ENCODE peak calls at places on chromosome 2, in eight cellular contexts. One of them, this sample, is unnamed.

GRCh38 chr2:65952966-65953365 is 482.0 kb upstream of the MEIS1 start:
- DNase-seq in endodermal cell: no peak
- DNase-seq in glutamatergic neuron: no peak
- DNase-seq in mammary epithelial cell: no peak
- DNase-seq in body of pancreas: no peak
- DNase-seq in WTC11: no peak
- DNase-seq in lower leg skin: no peak
- DNase-seq in sigmoid colon: no peak
- DNase-seq in this sample: no peak

GRCh38 chr2:192267484-192267883 is 72.8 kb upstream of the TMEFF2 start:
- DNase-seq in endodermal cell: no peak
- DNase-seq in glutamatergic neuron: no peak
- DNase-seq in mammary epithelial cell: peak; percentile 68
- DNase-seq in body of pancreas: no peak
- DNase-seq in WTC11: no peak
- DNase-seq in lower leg skin: no peak
- DNase-seq in sigmoid colon: no peak
- DNase-seq in this sample: no peak

GRCh38 chr2:120453635-120453998 is 107.7 kb downstream of the INHBB start:
- DNase-seq in endodermal cell: no peak
- DNase-seq in glutamatergic neuron: no peak
- DNase-seq in mammary epithelial cell: no peak
- DNase-seq in body of pancreas: no peak
- DNase-seq in WTC11: no peak
- DNase-seq in lower leg skin: no peak
- DNase-seq in sigmoid colon: no peak
- DNase-seq in this sample: no peak

GRCh38 chr2:226934546-226935243 is 98.8 kb downstream of the RHBDD1 start:
- DNase-seq in endodermal cell: no peak
- DNase-seq in glutamatergic neuron: no peak
- DNase-seq in mammary epithelial cell: no peak
- DNase-seq in body of pancreas: no peak
- DNase-seq in WTC11: no peak
- DNase-seq in lower leg skin: no peak
- DNase-seq in sigmoid colon: no peak
- DNase-seq in this sample: no peak

GRCh38 chr2:15561574-15562344 is 625 bp upstream of the NBAS start:
- DNase-seq in endodermal cell: no peak
- DNase-seq in glutamatergic neuron: no peak
- DNase-seq in mammary epithelial cell: peak; percentile 46
- DNase-seq in body of pancreas: peak; percentile 5
- DNase-seq in WTC11: no peak
- DNase-seq in lower leg skin: no peak
- DNase-seq in sigmoid colon: no peak
- DNase-seq in this sample: no peak

GRCh38 chr2:235053649-235054048 is 101.8 kb downstream of the SH3BP4 start:
- DNase-seq in endodermal cell: peak; percentile 32
- DNase-seq in glutamatergic neuron: no peak
- DNase-seq in mammary epithelial cell: no peak
- DNase-seq in body of pancreas: no peak
- DNase-seq in WTC11: no peak
- DNase-seq in lower leg skin: peak; percentile 82
- DNase-seq in sigmoid colon: no peak
- DNase-seq in this sample: no peak

GRCh38 chr2:61575447-61575859 is 37.3 kb upstream of the XPO1 start:
- DNase-seq in endodermal cell: no peak
- DNase-seq in glutamatergic neuron: no peak
- DNase-seq in mammary epithelial cell: no peak
- DNase-seq in body of pancreas: no peak
- DNase-seq in WTC11: no peak
- DNase-seq in lower leg skin: no peak
- DNase-seq in sigmoid colon: no peak
- DNase-seq in this sample: no peak

GRCh38 chr2:42238644-42239288 is 69.6 kb downstream of the EML4 start:
- DNase-seq in endodermal cell: peak; percentile 87
- DNase-seq in glutamatergic neuron: peak; percentile 31
- DNase-seq in mammary epithelial cell: peak; percentile 23
- DNase-seq in body of pancreas: peak; percentile 65
- DNase-seq in WTC11: peak; percentile 47
- DNase-seq in lower leg skin: no peak
- DNase-seq in sigmoid colon: no peak
- DNase-seq in this sample: no peak

GRCh38 chr2:96832751-96833507 is 10.9 kb downstream of the ANKRD23 start:
- DNase-seq in endodermal cell: peak; percentile 93
- DNase-seq in glutamatergic neuron: peak; percentile 74
- DNase-seq in mammary epithelial cell: no peak
- DNase-seq in body of pancreas: peak; percentile 98
- DNase-seq in WTC11: peak; percentile 77
- DNase-seq in lower leg skin: no peak
- DNase-seq in sigmoid colon: peak; percentile 81
- DNase-seq in this sample: no peak

GRCh38 chr2:196220671-196221070 is 49.3 kb upstream of the STK17B start:
- DNase-seq in endodermal cell: no peak
- DNase-seq in glutamatergic neuron: no peak
- DNase-seq in mammary epithelial cell: no peak
- DNase-seq in body of pancreas: no peak
- DNase-seq in WTC11: no peak
- DNase-seq in lower leg skin: no peak
- DNase-seq in sigmoid colon: no peak
- DNase-seq in this sample: no peak
- TF ChIP-seq CTCF in endodermal cell: no peak
- TF ChIP-seq CTCF in glutamatergic neuron: no peak
- TF ChIP-seq CTCF in mammary epithelial cell: no peak
- TF ChIP-seq CTCF in body of pancreas: no peak
- TF ChIP-seq CTCF in WTC11: no peak
- TF ChIP-seq CTCF in lower leg skin: no peak
- TF ChIP-seq CTCF in sigmoid colon: no peak
- TF ChIP-seq CTCF in this sample: no peak

DNA sequence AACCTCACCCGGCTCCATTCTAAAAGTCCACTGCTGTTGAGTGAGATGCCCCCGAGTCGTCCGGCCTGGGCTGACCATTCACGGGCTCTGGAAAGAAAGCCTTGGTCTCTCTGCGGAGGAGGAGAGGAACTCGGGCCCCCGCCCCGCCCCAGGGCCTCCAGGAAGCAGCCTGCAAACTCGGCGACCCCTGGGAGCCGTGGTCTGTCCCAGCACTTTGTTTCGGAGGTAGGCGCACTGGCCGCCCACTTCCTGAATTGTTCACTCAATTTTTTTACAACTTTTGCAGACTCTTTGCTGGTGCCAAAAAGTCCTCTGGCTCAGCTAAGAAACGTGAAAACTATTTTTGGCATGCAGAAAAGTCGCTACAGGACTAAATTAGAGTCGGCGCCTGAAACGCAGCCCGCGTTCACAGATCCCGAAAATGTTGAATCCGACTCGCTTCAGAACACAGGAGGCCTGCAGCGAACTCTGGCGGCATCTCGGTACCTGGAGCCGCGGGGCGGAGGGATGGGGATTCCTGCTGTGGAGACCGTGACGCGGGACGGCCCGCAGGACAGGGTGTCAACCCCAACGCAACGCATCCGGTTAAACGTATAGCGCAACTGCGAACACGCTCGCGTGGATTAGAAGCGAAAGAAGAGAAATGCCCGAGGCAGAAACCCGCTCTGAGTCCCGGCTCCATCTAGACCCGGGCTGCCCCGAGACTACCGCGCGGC is 1.5 kb downstream of the PXDN start:
- DNase-seq in endodermal cell: peak; percentile 90
- DNase-seq in glutamatergic neuron: peak; percentile 74
- DNase-seq in mammary epithelial cell: peak; percentile 90
- DNase-seq in body of pancreas: peak; percentile 57
- DNase-seq in WTC11: peak; percentile 74
- DNase-seq in lower leg skin: peak; percentile 96
- DNase-seq in sigmoid colon: peak; percentile 96
- DNase-seq in this sample: no peak
- TF ChIP-seq CTCF in endodermal cell: peak; percentile 72
- TF ChIP-seq CTCF in glutamatergic neuron: no peak
- TF ChIP-seq CTCF in mammary epithelial cell: peak; percentile 75
- TF ChIP-seq CTCF in body of pancreas: peak; percentile 27
- TF ChIP-seq CTCF in WTC11: no peak
- TF ChIP-seq CTCF in lower leg skin: no peak
- TF ChIP-seq CTCF in sigmoid colon: peak; percentile 48
- TF ChIP-seq CTCF in this sample: no peak

GRCh38 chr2:29186812-29187211 is 71.6 kb downstream of the CLIP4 start:
- DNase-seq in endodermal cell: no peak
- DNase-seq in glutamatergic neuron: no peak
- DNase-seq in mammary epithelial cell: no peak
- DNase-seq in body of pancreas: no peak
- DNase-seq in WTC11: no peak
- DNase-seq in lower leg skin: no peak
- DNase-seq in sigmoid colon: no peak
- DNase-seq in this sample: no peak
- TF ChIP-seq CTCF in endodermal cell: no peak
- TF ChIP-seq CTCF in glutamatergic neuron: no peak
- TF ChIP-seq CTCF in mammary epithelial cell: no peak
- TF ChIP-seq CTCF in body of pancreas: no peak
- TF ChIP-seq CTCF in WTC11: no peak
- TF ChIP-seq CTCF in lower leg skin: no peak
- TF ChIP-seq CTCF in sigmoid colon: no peak
- TF ChIP-seq CTCF in this sample: no peak

GRCh38 chr2:216947055-216947454 is 87.2 kb upstream of the TNP1 start:
- DNase-seq in endodermal cell: no peak
- DNase-seq in glutamatergic neuron: no peak
- DNase-seq in mammary epithelial cell: no peak
- DNase-seq in body of pancreas: no peak
- DNase-seq in WTC11: no peak
- DNase-seq in lower leg skin: no peak
- DNase-seq in sigmoid colon: no peak
- DNase-seq in this sample: no peak
- TF ChIP-seq CTCF in endodermal cell: no peak
- TF ChIP-seq CTCF in glutamatergic neuron: no peak
- TF ChIP-seq CTCF in mammary epithelial cell: no peak
- TF ChIP-seq CTCF in body of pancreas: no peak
- TF ChIP-seq CTCF in WTC11: no peak
- TF ChIP-seq CTCF in lower leg skin: no peak
- TF ChIP-seq CTCF in sigmoid colon: no peak
- TF ChIP-seq CTCF in this sample: no peak

DNA sequence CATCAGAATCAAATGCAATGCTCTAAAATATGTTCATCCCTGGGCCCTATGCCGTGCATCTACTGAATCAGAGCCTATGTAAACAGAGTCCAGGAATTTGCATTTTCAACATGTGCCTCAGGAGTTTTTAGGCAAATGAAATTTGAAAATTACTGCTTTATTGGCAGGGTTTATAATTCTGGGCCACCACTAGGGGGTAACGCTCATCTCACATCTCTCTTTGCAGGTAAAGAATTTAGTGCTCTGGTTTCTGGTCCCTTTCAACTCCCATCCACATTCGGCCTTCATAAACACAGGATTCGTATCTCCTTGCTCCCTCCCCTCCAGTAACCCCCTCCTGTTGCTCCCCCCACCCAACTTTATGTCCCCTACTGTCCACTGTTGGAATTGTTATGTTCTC is 49.3 kb downstream of the LYPD6B start:
- DNase-seq in endodermal cell: no peak
- DNase-seq in glutamatergic neuron: no peak
- DNase-seq in mammary epithelial cell: no peak
- DNase-seq in body of pancreas: no peak
- DNase-seq in WTC11: no peak
- DNase-seq in lower leg skin: no peak
- DNase-seq in sigmoid colon: no peak
- DNase-seq in this sample: no peak
- TF ChIP-seq CTCF in endodermal cell: peak; percentile 85
- TF ChIP-seq CTCF in glutamatergic neuron: peak; percentile 60
- TF ChIP-seq CTCF in mammary epithelial cell: peak; percentile 63
- TF ChIP-seq CTCF in body of pancreas: peak; percentile 35
- TF ChIP-seq CTCF in WTC11: peak; percentile 49
- TF ChIP-seq CTCF in lower leg skin: no peak
- TF ChIP-seq CTCF in sigmoid colon: no peak
- TF ChIP-seq CTCF in this sample: no peak

This sample was measured in natural killer cell.